ENCODE peak calls at places on chromosomes 4 and X, in nine cellular contexts. L, T, J, R, G, V, C, P and K are unnamed samples.

GRCh38 chr4:10196191-10196590 is 79.6 kb upstream of the WDR1 start:
- DNase-seq in V (no peak), J (no peak), P (no peak), G (no peak), R (no peak), C (no peak), T (no peak), L (no peak), K (no peak)

GRCh38 chr4:26263165-26263564 is 57.6 kb upstream of the RBPJ start:
- DNase-seq in J (no peak), R (no peak), V (no peak), T (no peak), P (peak), G (no peak), L (no peak), C (no peak), K (no peak)

GRCh38 chr4:16582526-16582925 is 315.9 kb downstream of the LDB2 start:
- DNase-seq in P (no peak), G (no peak), J (no peak), T (no peak), L (peak), C (no peak), V (no peak), R (no peak), K (no peak)

GRCh38 chr4:87188932-87189331 is 31.5 kb downstream of the KLHL8 start:
- DNase-seq in P (no peak), T (no peak), V (no peak), R (no peak), L (no peak), C (no peak), J (no peak), G (no peak), K (no peak)

GRCh38 chrX:118521435-118521834 is 25.8 kb downstream of the DOCK11 start:
- DNase-seq in L (no peak), T (peak), J (no peak), P (no peak), R (no peak), G (no peak), V (no peak), C (no peak), K (no peak)

GRCh38 chr4:80049813-80050534 is 23.1 kb downstream of the ANTXR2 start:
- DNase-seq in C (no peak), L (no peak), T (no peak), V (no peak), J (no peak), P (no peak), R (no peak), G (no peak), K (no peak)

GRCh38 chr4:3276961-3277360 is 15.9 kb upstream of the RGS12 start:
- DNase-seq in V (peak), T (peak), C (no peak), R (no peak), P (no peak), L (no peak), J (no peak), G (peak), K (no peak)

GRCh38 chr4:139508581-139509237 is 47.3 kb downstream of the SETD7 start:
- DNase-seq in T (no peak), C (no peak), L (no peak), G (no peak), R (no peak), P (no peak), V (no peak), J (no peak), K (no peak)

GRCh38 chr4:76407440-76408119 is 13.4 kb downstream of the CCDC158 start:
- DNase-seq in L (no peak), G (no peak), R (no peak), J (no peak), V (no peak), T (no peak), P (no peak), C (no peak), K (no peak)

GRCh38 chr4:162506253-162506652 is 342.5 kb upstream of the FSTL5 start:
- DNase-seq in C (no peak), J (no peak), G (no peak), P (no peak), R (no peak), L (no peak), V (no peak), T (peak), K (no peak)

GRCh38 chr4:154741877-154742851 is 1.6 kb upstream of the LRAT start:
- DNase-seq in G (no peak), R (no peak), C (no peak), T (peak), P (no peak), V (no peak), L (peak), J (no peak), K (no peak)

GRCh38 chr4:54913751-54914526 is 211.5 kb downstream of the KDR start:
- DNase-seq in V (no peak), P (no peak), L (peak), R (no peak), G (no peak), C (no peak), J (no peak), T (no peak), K (no peak)

GRCh38 chr4:108166441-108167315 is 2.1 kb downstream of the LEF1 start:
- DNase-seq in C (peak), T (no peak), L (peak), G (peak), V (no peak), R (peak), P (peak), J (peak), K (no peak)

GRCh38 chr4:78428996-78429395 is 122.6 kb upstream of the ANXA3 start:
- DNase-seq in T (no peak), P (no peak), R (no peak), J (no peak), L (no peak), C (no peak), V (peak), G (no peak), K (no peak)